ENCODE peak calls at places on chromosomes 6 and 20, in six cellular contexts. O is HFF-Myc, L is choroid plexus epithelial cell, G is H1, B is cardiac muscle cell, M is esophagus squamous epithelium. J is an unnamed sample.

GRCh38 chr6:18242062-18242851 is 22.1 kb downstream of the DEK start:
- DNase-seq in G (no peak), L (peak), M (no peak), B (peak), O (peak), J (no peak)

GRCh38 chr20:37407117-37407566 is 61.2 kb downstream of the SRC start:
- DNase-seq in B (peak), L (no peak), O (no peak), M (no peak), G (no peak), J (no peak)

GRCh38 chr6:127190552-127190951 is 72.1 kb downstream of the RSPO3 start:
- DNase-seq in O (no peak), B (peak), L (peak), G (no peak), M (no peak), J (no peak)

GRCh38 chr20:50169329-50169823 is 15.9 kb upstream of the PEDS1 start:
- DNase-seq in M (no peak), B (peak), L (peak), O (peak), G (peak), J (peak)

GRCh38 chr6:7542065-7542877 is 800 bp downstream of the DSP start:
- DNase-seq in G (no peak), M (no peak), L (peak), B (no peak), O (no peak), J (peak)

GRCh38 chr6:14925025-14925595 is 320.8 kb upstream of the JARID2 start:
- DNase-seq in M (no peak), G (no peak), O (no peak), L (no peak), B (no peak), J (no peak)

GRCh38 chr6:150684161-150684560 is 84.5 kb downstream of the PLEKHG1 start:
- DNase-seq in L (no peak), M (no peak), G (no peak), O (no peak), B (no peak), J (no peak)

GRCh38 chr20:44572551-44573500 is 9.6 kb upstream of the PKIG start:
- DNase-seq in M (no peak), L (peak), O (peak), G (no peak), B (peak), J (no peak)

GRCh38 chr6:145714731-145715130 is 20.6 kb downstream of the EPM2A start:
- DNase-seq in O (no peak), B (no peak), L (no peak), M (no peak), G (no peak), J (no peak)

GRCh38 chr6:37209461-37210205 is 39.7 kb downstream of the PIM1 start:
- DNase-seq in B (no peak), L (no peak), M (no peak), O (no peak), G (no peak), J (no peak)

GRCh38 chr6:148491638-148492210 is 149.1 kb downstream of the SASH1 start:
- DNase-seq in B (no peak), O (no peak), G (no peak), L (no peak), M (no peak), J (no peak)

GRCh38 chr6:42468273-42468672 is 16.5 kb upstream of the TRERF1 start:
- DNase-seq in B (no peak), O (no peak), L (no peak), G (no peak), M (no peak), J (no peak)

GRCh38 chr6:10542135-10542689 is 21.1 kb downstream of the GCNT2 start:
- DNase-seq in L (no peak), B (no peak), M (no peak), G (no peak), O (no peak), J (no peak)

GRCh38 chr6:77650098-77650663 is 2.7 kb upstream of the MEI4 start:
- DNase-seq in B (peak), G (peak), M (no peak), L (peak), O (no peak), J (no peak)
- TF ChIP-seq CTCF in B (peak), G (peak), M (no peak), L (peak), O (no peak), J (no peak)

DNA sequence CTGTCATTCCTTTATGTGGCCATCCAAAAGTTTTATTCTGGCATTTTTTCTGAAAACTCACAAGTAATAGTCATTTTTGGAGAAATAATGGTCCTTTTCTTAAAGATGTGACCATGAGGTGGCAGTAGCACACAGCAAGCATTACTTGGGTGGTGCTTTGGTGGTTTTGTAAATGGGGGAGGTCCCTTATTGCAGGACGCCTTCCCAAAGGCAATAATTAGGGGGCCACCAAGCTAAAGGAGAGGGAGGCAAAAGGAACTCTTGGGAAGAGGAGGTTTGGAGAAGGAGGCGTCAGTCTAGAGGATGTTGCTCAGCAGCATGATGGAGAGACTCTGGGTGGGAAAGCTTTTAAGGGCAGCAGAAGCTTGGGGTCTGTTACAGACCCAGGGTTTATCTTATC is 422.6 kb upstream of the MMS22L start:
- DNase-seq in L (peak), B (peak), O (no peak), G (peak), M (no peak), J (no peak)
- TF ChIP-seq CTCF in L (peak), B (peak), O (peak), G (peak), M (peak), J (peak)

GRCh38 chr20:23782366-23782983 is 31.7 kb upstream of the CST1 start:
- DNase-seq in O (peak), G (peak), M (no peak), B (peak), L (peak), J (no peak)
- TF ChIP-seq CTCF in O (peak), G (peak), M (peak), B (peak), L (peak), J (peak)

DNA sequence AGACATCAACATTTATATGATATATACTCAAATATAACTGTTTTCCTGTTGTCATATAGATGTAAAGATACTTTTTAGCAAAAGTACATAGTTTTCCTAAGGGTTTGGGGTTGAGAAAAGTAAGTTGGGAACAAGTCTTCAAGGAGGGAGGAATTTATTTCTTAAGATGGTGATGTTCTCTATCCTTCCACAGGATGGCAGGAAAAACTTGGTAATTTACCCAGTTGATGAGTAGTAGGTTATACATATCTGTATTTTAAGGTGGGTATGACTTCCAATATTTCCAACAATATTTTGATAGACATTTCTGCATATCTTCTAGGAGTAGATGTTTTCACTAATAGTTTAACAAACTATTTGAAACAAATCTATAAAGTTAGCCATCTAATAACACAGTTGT is 254.4 kb downstream of the RIMS1 start:
- DNase-seq in O (no peak), M (no peak), B (peak), G (no peak), L (peak), J (no peak)
- TF ChIP-seq CTCF in O (no peak), M (no peak), B (no peak), G (no peak), L (no peak), J (peak)

GRCh38 chr6:103674790-103675189 is 1184.9 kb downstream of the HACE1 start:
- DNase-seq in L (no peak), G (no peak), M (no peak), O (no peak), B (no peak), J (no peak)

GRCh38 chr6:103677290-103677689 is 1182.4 kb downstream of the HACE1 start:
- DNase-seq in B (no peak), G (no peak), O (no peak), L (no peak), M (no peak), J (no peak)

GRCh38 chr6:103675807-103676406 is 1183.8 kb downstream of the HACE1 start:
- DNase-seq in O (no peak), B (no peak), G (no peak), M (no peak), L (peak), J (no peak)

GRCh38 chr6:103672169-103672568 is 1187.5 kb downstream of the HACE1 start:
- DNase-seq in L (peak), O (no peak), M (no peak), B (no peak), G (no peak), J (no peak)
- TF ChIP-seq CTCF in L (no peak), O (no peak), M (no peak), B (no peak), G (no peak), J (peak)

GRCh38 chr20:64223526-64224067 is 32.0 kb upstream of the PCMTD2 start:
- DNase-seq in L (peak), G (peak), M (no peak), B (peak), O (no peak), J (no peak)
- TF ChIP-seq CTCF in L (peak), G (peak), M (no peak), B (peak), O (peak), J (peak)

GRCh38 chr6:26537846-26538571 is at the start of gene HMGN4:
- DNase-seq in B (peak), G (peak), M (no peak), O (no peak), L (peak), J (peak)
- TF ChIP-seq CTCF in B (peak), G (no peak), M (no peak), O (no peak), L (no peak), J (no peak)

GRCh38 chr20:20130399-20130798 is 78.1 kb downstream of the CFAP61 start:
- DNase-seq in G (no peak), B (no peak), O (no peak), M (no peak), L (peak), J (no peak)
- TF ChIP-seq CTCF in G (peak), B (no peak), O (peak), M (peak), L (peak), J (no peak)